ENCODE peak calls at places on chromosome 2, in eight cellular contexts. A, H, F, C, Z, J, S and T are unnamed samples.

GRCh38 chr2:144389151-144389929 is 130.6 kb downstream of the ZEB2 start:
- DNase-seq in A (peak; percentile 67), H (peak; percentile 24), F (peak; percentile 65), C (peak; percentile 40), Z (no peak), J (no peak), S (no peak), T (no peak)

GRCh38 chr2:62928015-62928414 is 122.6 kb upstream of the OTX1 start:
- DNase-seq in A (no peak), H (no peak), F (no peak), C (no peak), Z (no peak), J (no peak), S (no peak), T (no peak)

GRCh38 chr2:206204710-206205109 is 45.0 kb downstream of the EEF1B2 start:
- DNase-seq in A (no peak), H (no peak), F (no peak), C (no peak), Z (no peak), J (no peak), S (no peak), T (no peak)

GRCh38 chr2:226414313-226414712 is 385.3 kb downstream of the IRS1 start:
- DNase-seq in A (no peak), H (no peak), F (no peak), C (no peak), Z (no peak), J (no peak), S (no peak), T (no peak)

GRCh38 chr2:201715459-201715858 is 17.0 kb upstream of the MPP4 start:
- DNase-seq in A (no peak), H (peak; percentile 64), F (no peak), C (no peak), Z (no peak), J (no peak), S (no peak), T (no peak)

GRCh38 chr2:198453866-198454265 is 649.5 kb downstream of the PLCL1 start:
- DNase-seq in A (no peak), H (no peak), F (no peak), C (no peak), Z (no peak), J (no peak), S (no peak), T (no peak)

GRCh38 chr2:186780701-186781316 is 68.2 kb downstream of the ZSWIM2 start:
- DNase-seq in A (no peak), H (peak; percentile 63), F (peak; percentile 60), C (no peak), Z (peak; percentile 37), J (no peak), S (peak; percentile 19), T (peak; percentile 5)

GRCh38 chr2:84970266-84970955 is 550 bp upstream of the KCMF1 start:
- DNase-seq in A (peak; percentile 89), H (peak; percentile 80), F (peak; percentile 32), C (peak; percentile 86), Z (peak; percentile 57), J (peak; percentile 64), S (peak; percentile 36), T (no peak)

GRCh38 chr2:43006834-43007543 is 214.6 kb upstream of the HAAO start:
- DNase-seq in A (no peak), H (no peak), F (no peak), C (no peak), Z (no peak), J (no peak), S (no peak), T (no peak)

GRCh38 chr2:239601201-239601851 is 200.5 kb upstream of the HDAC4 start:
- DNase-seq in A (no peak), H (no peak), F (no peak), C (peak; percentile 30), Z (no peak), J (no peak), S (no peak), T (no peak)

GRCh38 chr2:119234021-119235019 is 10.7 kb downstream of the STEAP3 start:
- DNase-seq in A (no peak), H (peak; percentile 63), F (no peak), C (no peak), Z (no peak), J (no peak), S (peak; percentile 27), T (no peak)

GRCh38 chr2:190819835-190820234 is 60.8 kb upstream of the GLS start:
- DNase-seq in A (no peak), H (no peak), F (peak; percentile 58), C (no peak), Z (peak; percentile 82), J (no peak), S (peak; percentile 79), T (peak; percentile 43)

GRCh38 chr2:224749136-224749535 is 33.0 kb upstream of the CCDC195 start:
- DNase-seq in A (no peak), H (no peak), F (peak; percentile 20), C (no peak), Z (no peak), J (no peak), S (no peak), T (no peak)

GRCh38 chr2:41142463-41142862 is 690.6 kb upstream of the SLC8A1 start:
- DNase-seq in A (no peak), H (no peak), F (no peak), C (no peak), Z (no peak), J (no peak), S (no peak), T (no peak)

GRCh38 chr2:226136739-226137138 is 662.9 kb downstream of the IRS1 start:
- DNase-seq in A (no peak), H (no peak), F (peak; percentile 83), C (peak; percentile 41), Z (peak; percentile 8), J (no peak), S (no peak), T (no peak)

GRCh38 chr2:69177063-69177771 is 164.2 kb downstream of the ANTXR1 start:
- DNase-seq in A (peak; percentile 69), H (no peak), F (no peak), C (peak; percentile 84), Z (peak; percentile 95), J (peak; percentile 58), S (peak; percentile 96), T (peak; percentile 89)
- H3K4me3 ChIP-seq in A (no peak overlapping the region), H (no peak overlapping the region), F (no peak overlapping the region), C (no peak overlapping the region), Z (peak overlapping the region; percentile 49), J (peak overlapping the region; percentile 17), S (no peak overlapping the region), T (peak overlapping the region; percentile 0)

DNA sequence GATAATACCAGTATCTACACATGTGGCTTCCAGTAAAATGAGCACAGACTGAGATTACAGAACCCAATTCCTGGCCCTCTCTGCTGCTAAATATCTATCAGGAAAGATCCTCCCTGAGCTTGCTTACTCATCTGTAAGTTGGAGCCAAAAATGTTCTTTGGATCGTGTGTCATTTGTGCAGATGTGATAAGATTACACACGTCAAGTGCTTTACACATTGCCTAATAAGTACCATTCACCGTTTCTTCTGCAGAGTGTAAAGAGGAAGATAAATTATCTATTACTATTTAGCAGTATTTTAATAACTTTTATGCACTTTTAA is 23.2 kb upstream of the SLC20A1 start:
- DNase-seq in A (no peak), H (no peak), F (peak; percentile 95), C (no peak), Z (peak; percentile 97), J (no peak), S (peak; percentile 98), T (peak; percentile 84)
- H3K4me3 ChIP-seq in A (no peak overlapping the region), H (no peak overlapping the region), F (no peak overlapping the region), C (no peak overlapping the region), Z (no peak overlapping the region), J (no peak overlapping the region), S (no peak overlapping the region), T (no peak overlapping the region)

GRCh38 chr2:196153480-196153879 is 17.9 kb downstream of the STK17B start:
- DNase-seq in A (no peak), H (no peak), F (no peak), C (no peak), Z (no peak), J (no peak), S (no peak), T (no peak)
- H3K4me3 ChIP-seq in A (no peak overlapping the region), H (no peak overlapping the region), F (no peak overlapping the region), C (no peak overlapping the region), Z (no peak overlapping the region), J (no peak overlapping the region), S (no peak overlapping the region), T (no peak overlapping the region)

DNA sequence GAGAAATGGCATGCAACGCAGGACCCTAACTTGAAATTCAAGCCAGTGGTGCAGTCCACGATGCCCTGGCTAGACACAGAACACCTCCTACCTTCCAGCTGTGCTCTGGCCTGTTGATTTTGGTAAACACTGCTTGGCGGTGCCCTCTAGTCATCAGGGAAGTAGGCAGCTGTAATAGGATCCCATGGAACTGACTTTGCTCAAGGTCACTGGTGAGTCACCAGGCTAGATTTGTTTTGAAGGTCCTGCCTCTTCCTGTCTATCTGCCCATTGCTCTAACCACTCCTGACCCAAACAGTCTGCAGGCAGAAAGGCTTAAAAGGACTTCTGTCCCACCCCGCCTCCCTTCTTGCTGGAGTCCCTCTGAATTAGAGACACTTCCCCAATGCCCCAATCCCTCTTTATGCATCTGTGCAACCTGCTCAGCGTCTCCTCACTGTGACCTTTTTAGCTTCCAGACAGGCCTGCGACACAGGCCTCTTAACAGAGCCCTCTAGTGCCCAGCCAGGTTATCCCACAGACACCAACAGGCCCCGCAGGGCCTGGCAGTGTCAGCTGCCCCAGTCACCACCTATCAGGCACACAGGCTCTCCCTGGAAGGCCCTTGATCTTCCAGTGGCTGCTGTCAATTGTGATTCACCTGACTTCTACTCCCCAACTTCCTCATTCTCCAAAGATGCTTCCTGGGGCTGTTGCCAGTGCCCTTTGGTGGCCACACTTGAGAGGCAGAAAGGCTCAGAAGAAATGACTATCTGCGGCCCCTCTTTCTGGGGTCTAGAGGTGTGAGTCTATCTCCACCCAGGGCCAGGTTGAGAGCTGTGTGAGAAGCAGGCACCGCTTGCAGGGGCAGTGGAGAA is 5.2 kb downstream of the TMEM127 start:
- DNase-seq in A (peak; percentile 75), H (peak; percentile 60), F (peak; percentile 80), C (peak; percentile 72), Z (peak; percentile 87), J (peak; percentile 61), S (peak; percentile 92), T (peak; percentile 81)
- H3K4me3 ChIP-seq in A (no peak overlapping the region), H (no peak overlapping the region), F (no peak overlapping the region), C (no peak overlapping the region), Z (peak overlapping the region; percentile 11), J (peak overlapping the region; percentile 53), S (no peak overlapping the region), T (no peak overlapping the region)

DNA sequence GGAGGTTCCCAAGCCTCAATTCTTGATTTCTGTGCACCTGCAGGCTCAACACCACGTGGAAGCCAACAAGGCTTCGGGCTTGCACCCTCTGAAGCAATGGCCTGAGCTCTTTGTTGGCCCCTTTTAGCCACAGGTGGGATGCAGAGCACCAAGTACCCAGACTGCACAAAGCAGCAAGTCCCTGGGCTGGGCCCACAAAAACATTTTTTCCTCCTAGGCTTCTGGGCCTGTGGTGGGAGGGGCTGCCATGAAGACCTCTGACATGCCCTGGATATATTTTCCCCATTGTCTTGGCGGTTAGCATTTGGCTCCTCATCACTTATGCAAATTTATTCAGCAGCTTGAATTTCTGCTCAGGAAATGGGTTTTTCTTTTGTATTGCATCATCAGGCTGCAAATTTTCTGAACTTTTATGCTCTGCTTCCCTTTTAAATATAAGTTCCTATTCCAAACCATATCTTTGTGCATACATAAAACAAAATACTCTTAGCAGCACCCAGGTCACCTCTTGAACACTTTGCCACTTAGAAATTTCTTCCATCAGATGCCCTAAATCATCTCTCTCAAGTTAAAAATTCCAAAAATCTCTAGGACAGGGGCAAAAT is 9.0 kb upstream of the MATN3 start:
- DNase-seq in A (no peak), H (no peak), F (no peak), C (no peak), Z (no peak), J (no peak), S (no peak), T (no peak)
- H3K4me3 ChIP-seq in A (no peak overlapping the region), H (no peak overlapping the region), F (no peak overlapping the region), C (no peak overlapping the region), Z (no peak overlapping the region), J (no peak overlapping the region), S (no peak overlapping the region), T (no peak overlapping the region)

GRCh38 chr2:96977631-96978195 is 8.7 kb downstream of the FAM178B start:
- DNase-seq in A (no peak), H (no peak), F (peak; percentile 87), C (no peak), Z (peak; percentile 81), J (no peak), S (peak; percentile 79), T (peak; percentile 12)
- H3K4me3 ChIP-seq in A (no peak overlapping the region), H (no peak overlapping the region), F (no peak overlapping the region), C (no peak overlapping the region), Z (peak overlapping the region; percentile 40), J (peak overlapping the region; percentile 12), S (peak overlapping the region; percentile 22), T (no peak overlapping the region)